ENCODE peak calls at places on chromosomes 5 and 9, in five cellular contexts. P, H, I, G and B are unnamed samples.

GRCh38 chr9:37582548-37583157 is 6.5 kb upstream of the FBXO10 start:
- DNase-seq in H (no peak), P (no peak), G (no peak), I (no peak), B (peak; percentile 58)

GRCh38 chr5:128842241-128842640 is 123.0 kb upstream of the SLC27A6 start:
- DNase-seq in I (no peak), G (no peak), P (no peak), H (no peak), B (no peak)

GRCh38 chr9:74025402-74025894 is 471.7 kb upstream of the RORB start:
- DNase-seq in P (no peak), G (no peak), I (no peak), H (no peak), B (no peak)

GRCh38 chr9:38233343-38233742 is 159.2 kb upstream of the ALDH1B1 start:
- DNase-seq in P (no peak), H (no peak), I (peak; percentile 41), G (no peak), B (no peak)

GRCh38 chr5:179883163-179883562 is 24.5 kb downstream of the TBC1D9B start:
- DNase-seq in G (no peak), P (no peak), I (no peak), H (no peak), B (no peak)

GRCh38 chr9:11915699-11916098 is 777.5 kb upstream of the TYRP1 start:
- DNase-seq in H (no peak), I (no peak), G (no peak), P (no peak), B (no peak)

GRCh38 chr5:157271740-157272271 is 5.9 kb downstream of the CYFIP2 start:
- DNase-seq in I (no peak), P (peak; percentile 54), G (peak; percentile 85), H (peak; percentile 81), B (peak; percentile 66)

GRCh38 chr5:67082941-67083340 is 113.7 kb downstream of the CD180 start:
- DNase-seq in P (no peak), I (no peak), G (no peak), H (no peak), B (no peak)

GRCh38 chr9:133916159-133916541 is 76.0 kb downstream of the VAV2 start:
- DNase-seq in P (no peak), H (no peak), G (no peak), I (no peak), B (peak; percentile 42)

GRCh38 chr5:39120052-39120420 is 45.8 kb upstream of the RICTOR start:
- DNase-seq in H (no peak), P (no peak), G (no peak), I (no peak), B (no peak)

GRCh38 chr5:111129938-111130337 is 37.8 kb downstream of the WDR36 start:
- DNase-seq in G (no peak), I (no peak), H (no peak), P (no peak), B (no peak)